ENCODE peak calls at places on chromosomes 6 and 20, in five cellular contexts. V is psoas muscle, J is lower lobe of right lung, F is fibroblast of lung, T is colonic mucosa. D is an unnamed sample. For H3K27me3, the result is how much of the 10 kb centered on the place peaks cover.

GRCh38 chr6:25590986-25591385 is 61.0 kb upstream of the SCGN start:
- DNase-seq in J (no peak), V (no peak), F (no peak), T (no peak), D (no peak)

GRCh38 chr6:7087491-7087979 is 20.2 kb upstream of the RREB1 start:
- DNase-seq in V (no peak), F (no peak), J (no peak), T (peak), D (peak)

GRCh38 chr6:167073679-167074274 is 49.1 kb upstream of the CCR6 start:
- DNase-seq in V (no peak), F (no peak), J (no peak), T (no peak), D (no peak)

GRCh38 chr20:53364617-53365016 is 229.0 kb downstream of the ZNF217 start:
- DNase-seq in F (no peak), J (no peak), V (no peak), T (no peak), D (no peak)

GRCh38 chr20:45378191-45378590 is at the start of gene TP53TG5:
- DNase-seq in J (no peak), F (no peak), T (no peak), V (no peak), D (no peak)

GRCh38 chr6:88872962-88873361 is 90.5 kb downstream of the RNGTT start:
- DNase-seq in J (no peak), F (no peak), V (no peak), T (no peak), D (peak)

GRCh38 chr6:38040254-38040653 is 220.7 kb downstream of the ZFAND3 start:
- DNase-seq in F (peak), T (no peak), V (no peak), J (no peak), D (no peak)

GRCh38 chr6:166388605-166389004 is 5.9 kb upstream of the MPC1 start:
- DNase-seq in T (no peak), J (no peak), F (no peak), V (no peak), D (no peak)

GRCh38 chr20:45727044-45727443 is 4.9 kb downstream of the SPINT4 start:
- DNase-seq in T (no peak), F (no peak), J (no peak), V (no peak), D (no peak)

GRCh38 chr20:3732327-3733118 is at the start of gene HSPA12B:
- DNase-seq in T (no peak), J (no peak), F (no peak), V (peak), D (peak)

GRCh38 chr20:51697119-51697826 is 70.9 kb downstream of the ATP9A start:
- DNase-seq in V (no peak), F (no peak), J (no peak), T (no peak), D (no peak)

GRCh38 chr6:115613488-115613887 is 447.2 kb downstream of the FRK start:
- DNase-seq in F (peak), T (no peak), V (no peak), J (no peak), D (no peak)

GRCh38 chr6:157762636-157763035 is 60.4 kb upstream of the SNX9 start:
- DNase-seq in J (no peak), V (no peak), T (no peak), F (peak), D (no peak)

GRCh38 chr20:62952373-62953166 is at the start of gene SLC17A9:
- DNase-seq in J (peak), F (peak), T (peak), V (peak), D (peak)

GRCh38 chr6:125074120-125074519 is 79.5 kb upstream of the TPD52L1 start:
- DNase-seq in V (no peak), F (no peak), J (no peak), T (no peak), D (no peak)

GRCh38 chr20:57841297-57841866 is 131.6 kb upstream of the PMEPA1 start:
- DNase-seq in V (no peak), T (no peak), J (no peak), F (no peak), D (no peak)

GRCh38 chr6:5135783-5136376 is 50.7 kb downstream of the PPP1R3G start:
- DNase-seq in F (peak), T (no peak), J (no peak), V (no peak), D (no peak)

GRCh38 chr6:34934516-34934915 is 45.5 kb downstream of the ANKS1A start:
- DNase-seq in F (peak), T (no peak), V (peak), J (peak), D (peak)

GRCh38 chr20:16477632-16478031 is 95.6 kb downstream of the KIF16B start:
- DNase-seq in T (no peak), J (no peak), F (no peak), V (no peak), D (peak)

GRCh38 chr6:55916188-55916587 is 40.8 kb upstream of the BMP5 start:
- DNase-seq in F (peak), T (no peak), V (no peak), J (no peak), D (no peak)

GRCh38 chr20:50229156-50229605 is 38.6 kb downstream of the CEBPB start:
- DNase-seq in T (peak), J (peak), V (peak), F (no peak), D (no peak)

GRCh38 chr6:35014341-35014740 is 125.3 kb downstream of the ANKS1A start:
- DNase-seq in F (no peak), V (no peak), J (no peak), T (no peak), D (no peak)

GRCh38 chr6:56851104-56851503 is 103.8 kb upstream of the BEND6 start:
- DNase-seq in F (peak), T (no peak), J (no peak), V (no peak), D (peak)

GRCh38 chr6:37994238-37994637 is 174.7 kb downstream of the ZFAND3 start:
- DNase-seq in F (no peak), V (no peak), T (no peak), J (no peak), D (no peak)

GRCh38 chr6:134247271-134247833 is 70.6 kb downstream of the SGK1 start:
- DNase-seq in T (no peak), F (no peak), V (no peak), J (no peak), D (peak)

GRCh38 chr20:20849126-20849525 is 136.7 kb upstream of the RALGAPA2 start:
- DNase-seq in J (no peak), V (no peak), F (no peak), T (no peak), D (no peak)

GRCh38 chr6:25248100-25248499 is 31.1 kb upstream of the CARMIL1 start:
- DNase-seq in T (no peak), F (peak), J (no peak), V (no peak), D (no peak)

GRCh38 chr20:57881466-57882405 is 171.9 kb upstream of the PMEPA1 start:
- DNase-seq in T (peak), F (no peak), V (no peak), J (no peak), D (no peak)

GRCh38 chr6:89527634-89528033 is 94.7 kb downstream of the ANKRD6 start:
- DNase-seq in J (no peak), T (no peak), V (no peak), F (no peak), D (no peak)

GRCh38 chr6:43817192-43817591 is 47.2 kb downstream of the VEGFA start:
- DNase-seq in J (no peak), T (peak), V (peak), F (peak), D (peak)

GRCh38 chr6:18203786-18204185 is 48.6 kb downstream of the KDM1B start:
- DNase-seq in J (no peak), F (no peak), V (no peak), T (no peak), D (no peak)

GRCh38 chr6:147390909-147391536 is 117.5 kb upstream of the SAMD5 start:
- DNase-seq in F (peak), T (no peak), V (no peak), J (no peak), D (peak)

GRCh38 chr6:34523441-34524206 is 32.5 kb downstream of the SPDEF start:
- DNase-seq in T (no peak), J (peak), V (peak), F (no peak), D (no peak)

GRCh38 chr20:62025832-62026563 is 39.7 kb downstream of the TAF4 start:
- DNase-seq in J (no peak), V (peak), F (peak), T (no peak), D (peak)

GRCh38 chr20:25486377-25486776 is 78.9 kb downstream of the GINS1 start:
- DNase-seq in V (no peak), J (no peak), F (peak), T (no peak), D (no peak)

GRCh38 chr6:127606131-127606562 is 29.2 kb downstream of the C6orf58 start:
- DNase-seq in T (no peak), V (peak), F (peak), J (no peak), D (peak)
- TF ChIP-seq CTCF in T (no peak), V (no peak), F (peak), J (no peak), D (peak)

GRCh38 chr20:10454135-10454750 is 19.1 kb downstream of the SLX4IP start:
- DNase-seq in F (no peak), V (no peak), J (no peak), T (no peak), D (no peak)
- H3K27ac ChIP-seq in F (no peak), V (no peak), J (peak), T (no peak), D (no peak)

GRCh38 chr6:149346075-149346474 is 28.6 kb downstream of the TAB2 start:
- DNase-seq in T (no peak), V (no peak), J (no peak), F (no peak), D (no peak)

GRCh38 chr6:149342525-149342924 is 25.0 kb downstream of the TAB2 start:
- DNase-seq in V (no peak), J (no peak), F (no peak), T (no peak), D (no peak)

DNA sequence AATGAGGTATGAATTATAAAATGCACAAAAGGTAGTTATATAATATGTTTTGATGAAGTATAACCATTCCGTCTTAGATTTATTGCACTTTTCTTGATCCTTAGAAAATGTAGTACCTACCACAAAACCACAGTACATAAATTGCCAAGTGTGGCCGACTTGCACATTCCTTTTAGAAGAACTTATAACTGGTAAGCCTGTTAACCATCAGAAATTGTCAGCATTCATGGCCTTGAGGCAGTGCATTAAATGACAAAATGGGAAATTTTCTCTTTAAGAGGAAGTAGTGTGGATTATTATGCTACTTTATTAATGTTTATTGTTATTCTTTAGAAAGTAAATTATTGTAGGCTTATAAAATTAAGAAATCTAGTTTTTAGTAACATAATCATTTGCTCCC is 29.6 kb downstream of the TAB2 start:
- DNase-seq in F (no peak), V (no peak), T (no peak), J (no peak), D (no peak)
- H3K27me3 ChIP-seq in F (under half), V (under half), T (under half), J (under half), D (under half)

GRCh38 chr6:16619777-16620176 is 141.5 kb downstream of the ATXN1 start:
- DNase-seq in V (no peak), F (no peak), T (no peak), J (no peak), D (no peak)
- TF ChIP-seq CTCF in V (no peak), F (no peak), T (no peak), J (no peak), D (no peak)

GRCh38 chr6:36679043-36679821 is 718 bp downstream of the CDKN1A start:
- DNase-seq in V (peak), F (peak), J (peak), T (peak), D (peak)

GRCh38 chr6:36677059-36677749 is 1.3 kb upstream of the CDKN1A start:
- DNase-seq in V (no peak), F (no peak), J (no peak), T (no peak), D (no peak)

GRCh38 chr6:36676142-36677058 is 2.1 kb upstream of the CDKN1A start:
- DNase-seq in T (no peak), V (no peak), J (no peak), F (peak), D (no peak)

GRCh38 chr6:36678488-36679042 is at the start of gene CDKN1A:
- DNase-seq in F (peak), J (peak), T (peak), V (peak), D (peak)

GRCh38 chr6:36677753-36678487 is 594 bp upstream of the CDKN1A start:
- DNase-seq in V (no peak), T (peak), F (no peak), J (no peak), D (peak)
- H3K27ac ChIP-seq in V (peak), T (peak), F (peak), J (peak), D (peak)

D was measured in hepatocyte.